ENCODE peak calls at places on chromosomes 3 and 15, in eight cellular contexts. One of them, this sample, is unnamed.

GRCh38 chr15:43285609-43286037 is 18.9 kb upstream of the TGM5 start:
- DNase-seq in transverse colon: peak
- DNase-seq in SIG-M5: no peak
- DNase-seq in heart right ventricle: no peak
- DNase-seq in H54: peak
- DNase-seq in HCEC 1CT: peak
- DNase-seq in Calu3: peak
- DNase-seq in foreskin melanocyte: peak
- DNase-seq in this sample: peak

GRCh38 chr3:10855871-10856662 is 40.0 kb downstream of the SLC6A11 start:
- DNase-seq in foreskin melanocyte: no peak
- DNase-seq in heart right ventricle: no peak
- DNase-seq in Calu3: no peak
- DNase-seq in HCEC 1CT: no peak
- DNase-seq in transverse colon: no peak
- DNase-seq in SIG-M5: no peak
- DNase-seq in H54: peak
- DNase-seq in this sample: no peak

GRCh38 chr3:160486459-160486869 is 36.9 kb upstream of the TRIM59 start:
- DNase-seq in transverse colon: no peak
- DNase-seq in HCEC 1CT: peak
- DNase-seq in foreskin melanocyte: peak
- DNase-seq in heart right ventricle: no peak
- DNase-seq in SIG-M5: no peak
- DNase-seq in H54: no peak
- DNase-seq in Calu3: peak
- DNase-seq in this sample: no peak

GRCh38 chr3:53711387-53711786 is 134.8 kb downstream of the CHDH start:
- DNase-seq in transverse colon: no peak
- DNase-seq in Calu3: no peak
- DNase-seq in foreskin melanocyte: no peak
- DNase-seq in SIG-M5: no peak
- DNase-seq in HCEC 1CT: no peak
- DNase-seq in heart right ventricle: peak
- DNase-seq in H54: no peak
- DNase-seq in this sample: no peak

GRCh38 chr15:58543664-58544335 is 112.0 kb downstream of the LIPC start:
- DNase-seq in heart right ventricle: no peak
- DNase-seq in transverse colon: no peak
- DNase-seq in foreskin melanocyte: no peak
- DNase-seq in Calu3: no peak
- DNase-seq in H54: no peak
- DNase-seq in HCEC 1CT: no peak
- DNase-seq in SIG-M5: no peak
- DNase-seq in this sample: no peak

GRCh38 chr3:40306336-40306735 is 3.2 kb upstream of the EIF1B start:
- DNase-seq in SIG-M5: no peak
- DNase-seq in heart right ventricle: no peak
- DNase-seq in transverse colon: no peak
- DNase-seq in foreskin melanocyte: no peak
- DNase-seq in Calu3: no peak
- DNase-seq in HCEC 1CT: no peak
- DNase-seq in H54: no peak
- DNase-seq in this sample: no peak

GRCh38 chr15:71651750-71652186 is 158.6 kb upstream of the NR2E3 start:
- DNase-seq in SIG-M5: no peak
- DNase-seq in HCEC 1CT: peak
- DNase-seq in foreskin melanocyte: peak
- DNase-seq in H54: peak
- DNase-seq in Calu3: peak
- DNase-seq in transverse colon: peak
- DNase-seq in heart right ventricle: no peak
- DNase-seq in this sample: peak

GRCh38 chr3:29453278-29453961 is 172.5 kb downstream of the RBMS3 start:
- DNase-seq in Calu3: peak
- DNase-seq in H54: no peak
- DNase-seq in foreskin melanocyte: no peak
- DNase-seq in SIG-M5: no peak
- DNase-seq in transverse colon: peak
- DNase-seq in HCEC 1CT: no peak
- DNase-seq in heart right ventricle: peak
- DNase-seq in this sample: peak

GRCh38 chr15:29681486-29681845 is 140.8 kb downstream of the TJP1 start:
- DNase-seq in HCEC 1CT: no peak
- DNase-seq in SIG-M5: no peak
- DNase-seq in foreskin melanocyte: no peak
- DNase-seq in Calu3: no peak
- DNase-seq in H54: no peak
- DNase-seq in heart right ventricle: no peak
- DNase-seq in transverse colon: no peak
- DNase-seq in this sample: no peak

GRCh38 chr15:69160976-69161877 is 792 bp downstream of the GLCE start:
- DNase-seq in foreskin melanocyte: no peak
- DNase-seq in heart right ventricle: peak
- DNase-seq in HCEC 1CT: peak
- DNase-seq in Calu3: peak
- DNase-seq in SIG-M5: no peak
- DNase-seq in H54: no peak
- DNase-seq in transverse colon: peak
- DNase-seq in this sample: peak

GRCh38 chr15:77506311-77507150 is 85.8 kb downstream of the HMG20A start:
- DNase-seq in foreskin melanocyte: peak
- DNase-seq in SIG-M5: no peak
- DNase-seq in H54: no peak
- DNase-seq in heart right ventricle: peak
- DNase-seq in transverse colon: peak
- DNase-seq in Calu3: peak
- DNase-seq in HCEC 1CT: no peak
- DNase-seq in this sample: peak

GRCh38 chr15:68694111-68694510 is 115.3 kb downstream of the CORO2B start:
- DNase-seq in H54: no peak
- DNase-seq in foreskin melanocyte: no peak
- DNase-seq in HCEC 1CT: no peak
- DNase-seq in SIG-M5: no peak
- DNase-seq in heart right ventricle: no peak
- DNase-seq in Calu3: no peak
- DNase-seq in transverse colon: no peak
- DNase-seq in this sample: no peak

GRCh38 chr3:167559922-167560321 is 86.1 kb upstream of the SERPINI2 start:
- DNase-seq in Calu3: no peak
- DNase-seq in heart right ventricle: no peak
- DNase-seq in SIG-M5: no peak
- DNase-seq in transverse colon: no peak
- DNase-seq in HCEC 1CT: no peak
- DNase-seq in foreskin melanocyte: no peak
- DNase-seq in H54: no peak
- DNase-seq in this sample: no peak

GRCh38 chr15:73988075-73988969 is 3.8 kb downstream of the STOML1 start:
- DNase-seq in foreskin melanocyte: no peak
- DNase-seq in Calu3: peak
- DNase-seq in heart right ventricle: no peak
- DNase-seq in SIG-M5: no peak
- DNase-seq in HCEC 1CT: no peak
- DNase-seq in H54: no peak
- DNase-seq in transverse colon: no peak
- DNase-seq in this sample: peak

GRCh38 chr15:43828061-43828657 is 1.4 kb downstream of the WDR76 start:
- DNase-seq in foreskin melanocyte: no peak
- DNase-seq in SIG-M5: no peak
- DNase-seq in Calu3: no peak
- DNase-seq in HCEC 1CT: no peak
- DNase-seq in transverse colon: no peak
- DNase-seq in H54: no peak
- DNase-seq in heart right ventricle: no peak
- DNase-seq in this sample: no peak

GRCh38 chr3:33315826-33316225 is 38.6 kb downstream of the FBXL2 start:
- DNase-seq in SIG-M5: no peak
- DNase-seq in transverse colon: no peak
- DNase-seq in HCEC 1CT: peak
- DNase-seq in foreskin melanocyte: no peak
- DNase-seq in heart right ventricle: no peak
- DNase-seq in H54: peak
- DNase-seq in Calu3: no peak
- DNase-seq in this sample: no peak

GRCh38 chr15:38549222-38549621 is 15.4 kb downstream of the RASGRP1 start:
- DNase-seq in SIG-M5: no peak
- DNase-seq in heart right ventricle: no peak
- DNase-seq in transverse colon: no peak
- DNase-seq in H54: no peak
- DNase-seq in Calu3: no peak
- DNase-seq in foreskin melanocyte: no peak
- DNase-seq in HCEC 1CT: peak
- DNase-seq in this sample: no peak

GRCh38 chr3:128753715-128754114 is 27.7 kb downstream of the RAB7A start:
- DNase-seq in HCEC 1CT: no peak
- DNase-seq in heart right ventricle: no peak
- DNase-seq in H54: no peak
- DNase-seq in SIG-M5: no peak
- DNase-seq in foreskin melanocyte: no peak
- DNase-seq in transverse colon: no peak
- DNase-seq in Calu3: no peak
- DNase-seq in this sample: no peak

GRCh38 chr3:132242790-132243189 is 74.4 kb upstream of the ACP3 start:
- DNase-seq in transverse colon: no peak
- DNase-seq in foreskin melanocyte: no peak
- DNase-seq in heart right ventricle: no peak
- DNase-seq in Calu3: no peak
- DNase-seq in H54: no peak
- DNase-seq in HCEC 1CT: no peak
- DNase-seq in SIG-M5: no peak
- DNase-seq in this sample: no peak

GRCh38 chr15:48693474-48693873 is 48.0 kb upstream of the FBN1 start:
- DNase-seq in SIG-M5: no peak
- DNase-seq in H54: no peak
- DNase-seq in HCEC 1CT: peak
- DNase-seq in transverse colon: no peak
- DNase-seq in Calu3: no peak
- DNase-seq in foreskin melanocyte: no peak
- DNase-seq in heart right ventricle: no peak
- DNase-seq in this sample: no peak

GRCh38 chr15:93029613-93030429 is 59.2 kb downstream of the RGMA start:
- DNase-seq in HCEC 1CT: no peak
- DNase-seq in SIG-M5: no peak
- DNase-seq in Calu3: no peak
- DNase-seq in transverse colon: no peak
- DNase-seq in heart right ventricle: no peak
- DNase-seq in foreskin melanocyte: no peak
- DNase-seq in H54: no peak
- DNase-seq in this sample: no peak

GRCh38 chr3:52055537-52056351 is 627 bp downstream of the DUSP7 start:
- DNase-seq in Calu3: peak
- DNase-seq in transverse colon: peak
- DNase-seq in HCEC 1CT: peak
- DNase-seq in H54: peak
- DNase-seq in heart right ventricle: peak
- DNase-seq in foreskin melanocyte: peak
- DNase-seq in SIG-M5: no peak
- DNase-seq in this sample: peak

GRCh38 chr15:32704343-32705076 is 13.3 kb upstream of the GREM1 start:
- DNase-seq in HCEC 1CT: peak
- DNase-seq in Calu3: no peak
- DNase-seq in transverse colon: no peak
- DNase-seq in SIG-M5: no peak
- DNase-seq in heart right ventricle: no peak
- DNase-seq in foreskin melanocyte: peak
- DNase-seq in H54: no peak
- DNase-seq in this sample: no peak

GRCh38 chr3:46903341-46904302 is 26.1 kb downstream of the PTH1R start:
- DNase-seq in Calu3: no peak
- DNase-seq in H54: peak
- DNase-seq in SIG-M5: no peak
- DNase-seq in transverse colon: no peak
- DNase-seq in HCEC 1CT: peak
- DNase-seq in heart right ventricle: no peak
- DNase-seq in foreskin melanocyte: no peak
- DNase-seq in this sample: no peak

GRCh38 chr3:190340071-190340470 is 17.8 kb upstream of the CLDN1 start:
- DNase-seq in foreskin melanocyte: no peak
- DNase-seq in HCEC 1CT: peak
- DNase-seq in Calu3: no peak
- DNase-seq in H54: no peak
- DNase-seq in transverse colon: no peak
- DNase-seq in SIG-M5: no peak
- DNase-seq in heart right ventricle: no peak
- DNase-seq in this sample: no peak

GRCh38 chr15:31265871-31266711 is 60.5 kb upstream of the KLF13 start:
- DNase-seq in SIG-M5: peak
- DNase-seq in Calu3: no peak
- DNase-seq in HCEC 1CT: no peak
- DNase-seq in transverse colon: peak
- DNase-seq in foreskin melanocyte: peak
- DNase-seq in H54: no peak
- DNase-seq in heart right ventricle: peak
- DNase-seq in this sample: peak

GRCh38 chr3:64067510-64068346 is 44.4 kb upstream of the PSMD6 start:
- DNase-seq in Calu3: no peak
- DNase-seq in HCEC 1CT: peak
- DNase-seq in foreskin melanocyte: no peak
- DNase-seq in heart right ventricle: no peak
- DNase-seq in transverse colon: no peak
- DNase-seq in SIG-M5: no peak
- DNase-seq in H54: no peak
- DNase-seq in this sample: no peak

This sample was measured in colonic mucosa.